ENCODE peak calls at places on chromosomes 7 and 10, in six cellular contexts. L is occipital lobe; M is NCI-H1694 treated with DMSO at 0.1 percent for 48 hours; X is activated CD4-positive, alpha-beta T cell treated with anti-CD3 and anti-CD28 coated beads for 36 hours; O is T follicular helper cell; H is GM12891. T is an unnamed sample.

GRCh38 chr7:157000047-157000726 is 10.3 kb downstream of the MNX1 start:
- DNase-seq in M (no peak), L (no peak), O (no peak), X (no peak), H (no peak), T (no peak)

GRCh38 chr7:1537631-1538412 is 7.3 kb downstream of the MAFK start:
- DNase-seq in H (no peak), O (no peak), M (peak), X (peak), L (peak), T (no peak)

GRCh38 chr7:16847381-16847860 is 34.4 kb downstream of the AGR3 start:
- DNase-seq in X (no peak), L (no peak), M (no peak), O (no peak), H (no peak), T (no peak)

GRCh38 chr10:15863733-15864132 is 3.4 kb upstream of the MINDY3 start:
- DNase-seq in X (no peak), L (no peak), H (no peak), O (no peak), M (no peak), T (no peak)

GRCh38 chr10:62268027-62268398 is 631 bp downstream of the RTKN2 start:
- DNase-seq in M (no peak), H (no peak), X (peak), O (no peak), L (no peak), T (no peak)

GRCh38 chr10:71223365-71224058 is 11.1 kb downstream of the UNC5B start:
- DNase-seq in O (no peak), H (no peak), M (no peak), L (no peak), X (no peak), T (no peak)

GRCh38 chr7:140918236-140918635 is 6.5 kb downstream of the BRAF start:
- DNase-seq in H (no peak), X (no peak), O (no peak), M (no peak), L (no peak), T (no peak)

GRCh38 chr10:28326516-28327493 is 23.9 kb upstream of the MPP7 start:
- DNase-seq in H (no peak), L (no peak), M (no peak), O (no peak), X (no peak), T (no peak)

GRCh38 chr7:20229652-20230500 is 12.7 kb upstream of the MACC1 start:
- DNase-seq in M (no peak), L (no peak), X (no peak), H (no peak), O (no peak), T (no peak)

GRCh38 chr7:97601941-97602457 is 129.9 kb upstream of the TAC1 start:
- DNase-seq in O (no peak), X (no peak), L (no peak), H (no peak), M (no peak), T (no peak)

GRCh38 chr10:133050376-133050775 is 37.3 kb upstream of the ADGRA1 start:
- DNase-seq in M (no peak), O (no peak), L (no peak), X (no peak), H (no peak), T (no peak)

GRCh38 chr10:125258676-125259075 is 98.3 kb upstream of the CTBP2 start:
- DNase-seq in X (no peak), M (no peak), L (no peak), O (no peak), H (no peak), T (no peak)

T was measured in effector CD4-positive, alpha-beta T cell.